ENCODE peak calls at places on chromosome 10, in five cellular contexts. Q is GM12878, J is AG04450, D is endodermal cell, U is right lobe of liver. A is an unnamed sample. For H3K27me3, the result is how much of the 10 kb centered on the place peaks cover.

GRCh38 chr10:49742683-49743463 is 19.2 kb downstream of the OGDHL start:
- DNase-seq in Q (no peak), J (no peak), D (no peak), U (no peak), A (no peak)

GRCh38 chr10:103507235-103508191 is 14.0 kb downstream of the NEURL1 start:
- DNase-seq in Q (no peak), J (no peak), D (peak), U (peak), A (no peak)

GRCh38 chr10:15370741-15371701 is at the start of gene FAM171A1:
- DNase-seq in Q (no peak), J (no peak), D (peak), U (peak), A (peak)

GRCh38 chr10:32323051-32323450 is 23.9 kb downstream of the EPC1 start:
- DNase-seq in Q (no peak), J (no peak), D (no peak), U (no peak), A (no peak)

GRCh38 chr10:111430070-111430469 is 353.2 kb downstream of the ADRA2A start:
- DNase-seq in Q (no peak), J (no peak), D (no peak), U (no peak), A (no peak)

GRCh38 chr10:44757551-44758205 is 153.5 kb upstream of the TMEM72 start:
- DNase-seq in Q (no peak), J (no peak), D (no peak), U (no peak), A (no peak)

GRCh38 chr10:79308016-79308415 is 39.3 kb upstream of the PPIF start:
- DNase-seq in Q (no peak), J (no peak), D (no peak), U (no peak), A (no peak)

GRCh38 chr10:43111921-43112607 is 26.2 kb upstream of the CSGALNACT2 start:
- DNase-seq in Q (no peak), J (no peak), D (no peak), U (no peak), A (no peak)

GRCh38 chr10:98055875-98056516 is 25.6 kb upstream of the CRTAC1 start:
- DNase-seq in Q (no peak), J (no peak), D (peak), U (no peak), A (no peak)

GRCh38 chr10:122590158-122590557 is 29.6 kb downstream of the DMBT1 start:
- DNase-seq in Q (no peak), J (no peak), D (no peak), U (no peak), A (no peak)

GRCh38 chr10:44913312-44914079 is 2.4 kb downstream of the TMEM72 start:
- DNase-seq in Q (no peak), J (no peak), D (no peak), U (no peak), A (no peak)

GRCh38 chr10:34008641-34009040 is 674.2 kb upstream of the NRP1 start:
- DNase-seq in Q (no peak), J (no peak), D (peak), U (no peak), A (no peak)

GRCh38 chr10:11863353-11864105 is 40.4 kb downstream of the PROSER2 start:
- DNase-seq in Q (peak), J (no peak), D (no peak), U (no peak), A (no peak)

GRCh38 chr10:69055241-69055640 is 32.7 kb upstream of the SRGN start:
- DNase-seq in Q (no peak), J (no peak), D (no peak), U (no peak), A (peak)

GRCh38 chr10:88110355-88110754 is 246.9 kb downstream of the PTEN start:
- DNase-seq in Q (no peak), J (no peak), D (no peak), U (no peak), A (no peak)

GRCh38 chr10:61612009-61612408 is 50.7 kb upstream of the CABCOCO1 start:
- DNase-seq in Q (no peak), J (no peak), D (no peak), U (no peak), A (no peak)

GRCh38 chr10:19654576-19654975 is 161.7 kb upstream of the PLXDC2 start:
- DNase-seq in Q (no peak), J (peak), D (no peak), U (no peak), A (no peak)

GRCh38 chr10:125977206-125977605 is 80.8 kb downstream of the FANK1 start:
- DNase-seq in Q (no peak), J (no peak), D (peak), U (no peak), A (no peak)

GRCh38 chr10:69246036-69246435 is 25.9 kb downstream of the HKDC1 start:
- DNase-seq in Q (no peak), J (no peak), D (no peak), U (no peak), A (no peak)

GRCh38 chr10:75407296-75407715 is 5.7 kb upstream of the ZNF503 start:
- DNase-seq in Q (no peak), J (no peak), D (peak), U (no peak), A (no peak)

GRCh38 chr10:73837072-73837471 is 25.7 kb upstream of the NDST2 start:
- DNase-seq in Q (no peak), J (peak), D (no peak), U (no peak), A (no peak)

GRCh38 chr10:17206210-17206709 is 4.8 kb upstream of the TRDMT1 start:
- DNase-seq in Q (no peak), J (no peak), D (no peak), U (no peak), A (no peak)

GRCh38 chr10:32922164-32922563 is 35.9 kb downstream of the ITGB1 start:
- DNase-seq in Q (no peak), J (no peak), D (no peak), U (no peak), A (no peak)

GRCh38 chr10:21760332-21760731 is 226.3 kb downstream of the MLLT10 start:
- DNase-seq in Q (no peak), J (no peak), D (no peak), U (no peak), A (no peak)

GRCh38 chr10:478471-479245 is 210.8 kb downstream of the DIP2C start:
- DNase-seq in Q (no peak), J (no peak), D (peak), U (no peak), A (no peak)

GRCh38 chr10:112917676-112918075 is 32.4 kb upstream of the TCF7L2 start:
- DNase-seq in Q (no peak), J (no peak), D (no peak), U (no peak), A (no peak)

GRCh38 chr10:103967433-103968142 is 648 bp downstream of the SLK start:
- DNase-seq in Q (no peak), J (no peak), D (peak), U (no peak), A (no peak)

GRCh38 chr10:79391231-79392019 is 44.2 kb downstream of the PPIF start:
- DNase-seq in Q (no peak), J (no peak), D (peak), U (peak), A (no peak)

GRCh38 chr10:5940807-5941218 is 36.5 kb downstream of the IL15RA start:
- DNase-seq in Q (no peak), J (no peak), D (no peak), U (no peak), A (no peak)

GRCh38 chr10:33129181-33129928 is 171.3 kb upstream of the ITGB1 start:
- DNase-seq in Q (no peak), J (peak), D (no peak), U (no peak), A (no peak)

GRCh38 chr10:45035673-45036072 is 35.0 kb downstream of the ZNF22 start:
- DNase-seq in Q (no peak), J (no peak), D (no peak), U (no peak), A (no peak)

GRCh38 chr10:49281461-49281860 is 17.5 kb upstream of the C10orf71 start:
- DNase-seq in Q (no peak), J (no peak), D (peak), U (peak), A (no peak)

GRCh38 chr10:24891823-24892222 is 60.6 kb downstream of the PRTFDC1 start:
- DNase-seq in Q (no peak), J (peak), D (no peak), U (no peak), A (no peak)

GRCh38 chr10:104816501-104816900 is 175.4 kb downstream of the SORCS3 start:
- DNase-seq in Q (no peak), J (no peak), D (no peak), U (no peak), A (no peak)

GRCh38 chr10:62380002-62380401 is 5.8 kb downstream of the ZNF365 start:
- DNase-seq in Q (no peak), J (peak), D (no peak), U (no peak), A (no peak)

GRCh38 chr10:33031171-33031570 is 73.1 kb upstream of the ITGB1 start:
- DNase-seq in Q (no peak), J (no peak), D (no peak), U (no peak), A (no peak)

GRCh38 chr10:100983868-100984669 is 3.2 kb downstream of the MRPL43 start:
- DNase-seq in Q (no peak), J (no peak), D (no peak), U (peak), A (no peak)

GRCh38 chr10:18310761-18311160 is 170.5 kb downstream of the CACNB2 start:
- DNase-seq in Q (no peak), J (no peak), D (no peak), U (no peak), A (no peak)

GRCh38 chr10:78972160-78972946 is 96.4 kb upstream of the ZMIZ1 start:
- DNase-seq in Q (no peak), J (no peak), D (peak), U (peak), A (no peak)

GRCh38 chr10:133359972-133360610 is 2.3 kb upstream of the FUOM start:
- DNase-seq in Q (no peak), J (no peak), D (no peak), U (peak), A (no peak)

GRCh38 chr10:118832242-118832651 is 77.5 kb upstream of the CACUL1 start:
- DNase-seq in Q (no peak), J (no peak), D (peak), U (peak), A (no peak)

GRCh38 chr10:118823256-118823907 is 68.6 kb upstream of the CACUL1 start:
- DNase-seq in Q (no peak), J (no peak), D (no peak), U (no peak), A (no peak)

DNA sequence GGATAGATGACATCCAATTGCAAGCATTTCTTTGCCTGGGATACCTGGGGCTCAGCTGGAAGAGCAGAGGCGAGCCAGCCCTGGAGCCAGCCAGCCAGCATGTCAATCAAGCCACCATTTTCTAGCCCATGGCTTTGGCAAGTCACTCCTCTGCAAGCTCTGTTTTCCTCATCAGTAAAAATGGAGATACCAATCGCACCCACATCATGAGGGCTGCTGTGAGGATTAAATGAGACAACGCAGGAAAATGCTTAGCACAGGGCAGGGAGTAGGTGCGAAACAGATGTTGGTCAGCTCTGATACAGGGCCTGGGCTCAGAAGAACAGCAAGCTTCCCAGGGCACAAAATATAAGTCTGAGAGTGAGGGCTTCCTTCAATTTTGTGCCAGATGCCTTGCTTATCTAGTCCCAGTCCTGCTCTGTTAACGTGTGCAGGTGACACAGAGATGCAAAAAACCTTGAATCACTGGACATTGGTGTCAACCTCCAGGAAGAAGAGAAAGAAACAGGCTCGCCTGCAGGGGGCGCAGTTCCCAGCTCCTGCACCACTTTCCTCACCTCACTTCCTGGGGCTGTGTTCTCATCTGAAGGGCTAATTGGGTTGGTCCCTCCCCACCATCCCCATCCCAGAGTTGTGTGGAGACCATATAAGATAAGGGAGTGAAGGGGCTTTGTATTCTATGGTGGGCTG is 72.8 kb upstream of the CACUL1 start:
- DNase-seq in Q (no peak), J (no peak), D (peak), U (no peak), A (no peak)
- TF ChIP-seq CTCF in Q (peak), J (no peak), D (peak), U (no peak), A (peak)

GRCh38 chr10:71291501-71291900 is 27.6 kb upstream of the SLC29A3 start:
- DNase-seq in Q (no peak), J (no peak), D (no peak), U (no peak), A (no peak)

GRCh38 chr10:71294856-71295255 is 24.2 kb upstream of the SLC29A3 start:
- DNase-seq in Q (no peak), J (no peak), D (no peak), U (no peak), A (no peak)

GRCh38 chr10:71294091-71294561 is 24.9 kb upstream of the SLC29A3 start:
- DNase-seq in Q (no peak), J (no peak), D (no peak), U (no peak), A (no peak)

GRCh38 chr10:71292624-71293445 is 26.2 kb upstream of the SLC29A3 start:
- DNase-seq in Q (no peak), J (no peak), D (no peak), U (no peak), A (no peak)

DNA sequence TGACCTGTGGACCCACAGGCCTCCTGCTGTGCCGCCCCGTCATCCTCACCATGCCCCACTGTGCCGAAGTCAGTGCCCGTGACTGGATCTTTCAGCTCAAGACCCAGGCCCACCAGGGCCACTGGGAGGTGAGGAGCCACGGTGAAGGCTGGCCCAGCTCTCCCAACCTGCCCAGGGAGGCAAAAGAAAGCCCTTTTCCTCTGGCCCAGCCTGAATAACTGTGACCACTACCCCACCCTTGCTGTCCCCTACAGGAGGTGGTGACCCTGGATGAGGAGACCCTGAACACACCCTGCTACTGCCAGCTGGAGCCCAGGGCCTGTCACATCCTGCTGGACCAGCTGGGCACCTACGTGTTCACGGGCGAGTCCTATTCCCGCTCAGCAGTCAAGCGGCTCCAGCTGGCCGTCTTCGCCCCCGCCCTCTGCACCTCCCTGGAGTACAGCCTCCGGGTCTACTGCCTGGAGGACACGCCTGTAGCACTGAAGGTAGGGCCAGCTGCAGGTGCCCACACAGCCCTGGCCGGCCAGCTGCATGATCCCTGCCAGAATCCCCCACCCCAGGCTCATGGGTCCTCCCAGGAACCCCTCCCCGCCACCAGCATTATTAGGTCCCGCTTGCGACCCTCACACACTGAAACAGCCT is 25.5 kb upstream of the SLC29A3 start:
- DNase-seq in Q (no peak), J (no peak), D (no peak), U (no peak), A (no peak)
- H3K27me3 ChIP-seq in Q (under half), J (under half), D (under half), U (under half), A (under half)

DNA sequence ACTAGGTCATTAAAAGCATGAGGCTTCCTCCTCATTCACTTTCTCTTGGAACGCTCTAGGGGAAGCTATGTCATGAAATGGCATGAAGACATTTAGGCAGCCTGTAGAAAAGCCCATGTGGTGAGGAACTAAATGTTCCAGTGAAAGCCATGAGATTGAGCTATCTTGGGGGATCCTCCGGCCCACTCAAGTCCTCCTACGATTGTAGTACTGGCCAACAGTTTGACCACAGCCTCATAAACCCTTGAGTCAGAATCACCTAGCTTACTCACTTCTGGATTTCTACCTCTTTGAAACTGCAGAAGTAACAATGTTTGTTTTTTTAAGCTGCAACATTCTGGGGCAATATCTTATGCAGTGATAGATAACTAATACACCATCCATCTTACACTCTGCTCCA is 605.1 kb downstream of the SORCS1 start:
- DNase-seq in Q (no peak), J (no peak), D (no peak), U (no peak), A (no peak)
- H3K4me3 ChIP-seq in Q (no peak), J (no peak), D (no peak), U (no peak), A (no peak)

GRCh38 chr10:28661035-28661434 is 16.3 kb upstream of the BAMBI start:
- DNase-seq in Q (no peak), J (peak), D (no peak), U (no peak), A (no peak)
- TF ChIP-seq CTCF in Q (no peak), J (no peak), D (no peak), U (no peak), A (no peak)

DNA sequence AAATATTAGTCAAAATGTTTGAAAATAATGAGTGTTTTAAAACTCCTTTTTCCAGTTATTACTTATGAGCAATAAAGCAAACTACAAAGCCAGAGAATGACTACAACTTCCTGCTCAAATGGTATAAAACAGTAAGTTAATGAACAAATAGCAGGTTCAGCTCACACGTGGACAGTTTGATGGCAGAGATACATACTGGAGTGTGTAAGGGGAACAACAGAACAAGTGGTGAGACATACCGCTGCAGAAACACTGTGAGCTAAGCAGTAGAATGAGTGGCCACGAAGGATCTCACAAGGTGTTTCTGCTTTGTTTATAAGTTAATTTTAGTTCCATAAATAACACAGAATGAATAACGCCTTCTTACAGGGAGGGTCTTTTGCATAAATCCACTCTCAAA is 3.0 kb upstream of the MKX start:
- DNase-seq in Q (no peak), J (no peak), D (no peak), U (no peak), A (no peak)
- H3K27me3 ChIP-seq in Q (under half), J (half or more), D (half or more), U (under half), A (under half)

GRCh38 chr10:110228066-110228465 is 20.7 kb downstream of the MXI1 start:
- DNase-seq in Q (no peak), J (no peak), D (no peak), U (no peak), A (no peak)
- H3K4me3 ChIP-seq in Q (no peak), J (no peak), D (no peak), U (no peak), A (no peak)

GRCh38 chr10:99621454-99622246 is 1.4 kb upstream of the SLC25A28 start:
- DNase-seq in Q (no peak), J (no peak), D (no peak), U (no peak), A (no peak)
- TF ChIP-seq CTCF in Q (no peak), J (no peak), D (no peak), U (no peak), A (no peak)